ENCODE peak calls at places on chromosome 14, in four cellular contexts. Q, W, P and S are unnamed samples.

GRCh38 chr14:104221071-104221625 is 82.8 kb downstream of the KIF26A start:
- DNase-seq in Q (no peak), W (no peak), P (peak), S (no peak)

GRCh38 chr14:103232338-103232808 is 101.7 kb upstream of the EIF5 start:
- DNase-seq in Q (no peak), W (no peak), P (no peak), S (peak)

GRCh38 chr14:64760146-64760755 is 56.0 kb downstream of the PLEKHG3 start:
- DNase-seq in Q (no peak), W (peak), P (peak), S (peak)

GRCh38 chr14:35287481-35288013 is 4.6 kb upstream of the PSMA6 start:
- DNase-seq in Q (no peak), W (peak), P (no peak), S (no peak)

GRCh38 chr14:80927385-80927989 is 14.1 kb downstream of the CEP128 start:
- DNase-seq in Q (no peak), W (no peak), P (peak), S (no peak)

GRCh38 chr14:66998013-66998412 is 191.2 kb upstream of the GARIN2 start:
- DNase-seq in Q (no peak), W (no peak), P (no peak), S (no peak)

GRCh38 chr14:84112589-84112988 is 1417.4 kb upstream of the FLRT2 start:
- DNase-seq in Q (no peak), W (no peak), P (no peak), S (no peak)

GRCh38 chr14:65230287-65230728 is 128.0 kb upstream of the MAX start:
- DNase-seq in Q (no peak), W (peak), P (no peak), S (peak)

GRCh38 chr14:22265319-22266140 is 323.5 kb downstream of the DAD1 start:
- DNase-seq in Q (no peak), W (no peak), P (no peak), S (no peak)

GRCh38 chr14:55734731-55735130 is 154.7 kb downstream of the KTN1 start:
- DNase-seq in Q (no peak), W (no peak), P (no peak), S (no peak)

GRCh38 chr14:40682131-40682913 is 924.4 kb upstream of the LRFN5 start:
- DNase-seq in Q (no peak), W (no peak), P (peak), S (no peak)

GRCh38 chr14:95713596-95714371 is at the start of gene TCL1A:
- DNase-seq in Q (no peak), W (peak), P (peak), S (no peak)

GRCh38 chr14:52012635-52013034 is 23.3 kb downstream of the RTRAF start:
- DNase-seq in Q (no peak), W (no peak), P (no peak), S (no peak)
- TF ChIP-seq TEAD4 in Q (no peak), W (no peak), P (no peak), S (no peak)

GRCh38 chr14:76181546-76181945 is 29.8 kb downstream of the GPATCH2L start:
- DNase-seq in Q (no peak), W (no peak), P (no peak), S (peak)
- TF ChIP-seq CTCF in Q (peak), W (no peak), P (no peak), S (peak)

GRCh38 chr14:28381656-28382055 is 384.9 kb upstream of the FOXG1 start:
- DNase-seq in Q (no peak), W (no peak), P (no peak), S (no peak)

GRCh38 chr14:28382460-28383220 is 383.9 kb upstream of the FOXG1 start:
- DNase-seq in Q (no peak), W (no peak), P (no peak), S (no peak)
- TF ChIP-seq TEAD4 in Q (no peak), W (no peak), P (no peak), S (no peak)

DNA sequence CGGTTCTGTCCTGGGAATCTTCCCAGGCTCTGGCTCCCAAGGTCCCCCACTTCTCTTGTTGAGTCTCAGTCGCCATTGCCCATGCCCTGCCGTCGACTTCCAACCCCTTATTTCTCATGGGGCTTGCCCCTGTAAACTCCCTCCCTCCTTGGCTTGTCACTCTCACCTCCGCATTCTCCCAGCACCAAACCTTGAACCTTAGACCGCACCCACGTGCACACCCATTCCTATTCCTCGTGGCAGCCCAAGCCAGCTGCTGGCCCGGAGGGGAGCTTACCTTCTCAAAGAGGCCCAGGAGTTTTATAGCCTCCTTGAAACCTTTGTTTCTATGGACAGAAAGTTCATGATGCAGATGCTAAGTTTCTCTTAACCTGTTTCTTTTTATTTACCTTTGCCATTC is 4.6 kb downstream of the JDP2 start:
- DNase-seq in Q (no peak), W (no peak), P (no peak), S (no peak)
- TF ChIP-seq CTCF in Q (no peak), W (no peak), P (no peak), S (no peak)

GRCh38 chr14:54348923-54349615 is 47.7 kb upstream of the CDKN3 start:
- DNase-seq in Q (no peak), W (no peak), P (no peak), S (no peak)

GRCh38 chr14:54346257-54346656 is 50.5 kb upstream of the CDKN3 start:
- DNase-seq in Q (no peak), W (no peak), P (no peak), S (no peak)

GRCh38 chr14:54347044-54347443 is 49.8 kb upstream of the CDKN3 start:
- DNase-seq in Q (no peak), W (no peak), P (no peak), S (no peak)

GRCh38 chr14:54349713-54350112 is 47.1 kb upstream of the CDKN3 start:
- DNase-seq in Q (no peak), W (no peak), P (no peak), S (no peak)

DNA sequence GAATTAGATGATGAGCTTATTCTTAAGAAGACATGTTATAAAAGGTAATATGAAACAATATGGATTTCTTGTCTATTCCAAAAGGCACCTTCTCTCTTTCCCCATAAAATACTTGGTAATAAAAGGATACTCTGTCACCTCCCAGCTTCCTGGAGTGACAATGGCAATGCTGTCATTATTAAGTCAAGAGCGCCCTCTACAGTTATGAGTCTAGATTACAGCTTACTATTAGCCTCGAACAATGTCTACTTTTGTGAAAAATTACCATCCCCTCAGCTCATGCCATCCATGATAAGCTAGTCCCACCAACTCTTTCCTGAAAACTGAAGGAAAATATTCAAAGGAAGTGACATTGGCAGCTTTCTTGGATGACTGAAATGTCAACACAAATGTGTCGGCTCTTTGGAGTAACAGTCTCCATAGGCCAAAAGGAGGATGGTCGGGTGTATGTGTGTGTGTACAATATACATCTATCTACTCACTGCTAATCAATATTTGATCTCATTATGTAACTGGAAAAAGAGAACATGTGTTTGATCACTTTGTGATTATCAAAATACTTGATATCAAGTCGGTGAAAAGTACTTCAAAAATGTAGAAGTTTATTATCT is 48.7 kb upstream of the CDKN3 start:
- DNase-seq in Q (no peak), W (peak), P (no peak), S (peak)
- TF ChIP-seq TEAD4 in Q (no peak), W (no peak), P (no peak), S (no peak)

GRCh38 chr14:87613856-87614255 is 379.1 kb downstream of the GALC start:
- DNase-seq in Q (no peak), W (no peak), P (no peak), S (no peak)

GRCh38 chr14:87615050-87615449 is 377.9 kb downstream of the GALC start:
- DNase-seq in Q (no peak), W (no peak), P (no peak), S (no peak)

GRCh38 chr14:87617079-87617478 is 375.9 kb downstream of the GALC start:
- DNase-seq in Q (no peak), W (no peak), P (no peak), S (no peak)

DNA sequence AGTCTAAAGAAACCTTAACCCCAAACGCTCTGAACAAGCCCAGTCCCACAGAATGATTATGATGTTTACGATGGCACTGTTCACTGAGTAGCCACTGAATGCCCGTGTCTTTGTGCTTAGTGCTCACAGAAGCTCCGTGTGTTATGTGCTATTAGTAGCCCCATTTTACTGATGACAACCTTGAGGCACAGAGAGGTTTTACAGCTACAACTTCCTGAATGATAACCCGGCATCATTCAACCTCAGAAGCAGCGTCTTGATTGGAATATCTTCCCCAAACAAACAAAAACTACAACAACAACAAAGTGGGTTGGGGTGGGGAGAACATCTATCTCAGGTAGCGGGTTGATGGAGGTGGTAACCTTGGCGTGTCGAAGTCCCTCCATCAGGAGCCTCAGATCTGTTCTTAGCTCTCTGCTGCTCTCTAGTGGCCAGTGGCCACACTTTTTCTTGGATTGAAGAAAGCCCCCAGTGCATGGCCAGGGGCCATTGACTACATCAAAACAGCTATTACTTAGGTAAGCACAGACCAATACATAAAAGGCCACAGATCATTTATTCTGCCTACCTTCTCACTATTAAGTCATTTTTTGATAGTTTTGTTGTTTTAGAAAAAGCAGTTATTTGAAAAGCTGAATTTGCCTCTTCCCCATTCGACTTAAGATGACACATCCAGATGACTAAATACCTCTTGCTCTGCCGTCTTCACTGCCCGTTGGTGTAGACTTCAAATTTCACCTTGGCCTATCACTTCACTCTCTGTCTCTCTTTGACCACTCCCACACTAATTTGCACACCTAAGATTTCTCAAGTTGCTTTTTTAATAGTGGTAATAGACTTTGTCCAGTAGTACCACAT is 376.9 kb downstream of the GALC start:
- DNase-seq in Q (peak), W (peak), P (peak), S (peak)
- TF ChIP-seq CTCF in Q (peak), W (peak), P (peak), S (peak)

GRCh38 chr14:92362781-92363235 is 39.8 kb downstream of the SLC24A4 start:
- DNase-seq in Q (no peak), W (no peak), P (no peak), S (no peak)
- TF ChIP-seq TEAD4 in Q (no peak), W (no peak), P (no peak), S (no peak)

GRCh38 chr14:76918176-76918750 is 92.1 kb downstream of the LRRC74A start:
- DNase-seq in Q (no peak), W (no peak), P (no peak), S (peak)

GRCh38 chr14:76919811-76920571 is 93.8 kb downstream of the LRRC74A start:
- DNase-seq in Q (no peak), W (no peak), P (no peak), S (peak)

GRCh38 chr14:76917759-76918175 is 91.6 kb downstream of the LRRC74A start:
- DNase-seq in Q (no peak), W (no peak), P (no peak), S (no peak)

GRCh38 chr14:76919431-76919810 is 93.2 kb downstream of the LRRC74A start:
- DNase-seq in Q (no peak), W (no peak), P (no peak), S (no peak)

GRCh38 chr14:76918751-76919421 is 92.7 kb downstream of the LRRC74A start:
- DNase-seq in Q (no peak), W (peak), P (peak), S (peak)
- TF ChIP-seq CTCF in Q (peak), W (no peak), P (no peak), S (peak)

GRCh38 chr14:24259282-24260025 is 3.5 kb downstream of the TGM1 start:
- DNase-seq in Q (no peak), W (no peak), P (no peak), S (no peak)
- TF ChIP-seq TEAD4 in Q (no peak), W (no peak), P (no peak), S (no peak)